ENCODE peak calls at places on chromosomes 3 and 15, in eight cellular contexts. L, E, A, Y, K, P, B and S are unnamed samples.

GRCh38 chr3:105526349-105527111 is 159.8 kb downstream of the ALCAM start:
- DNase-seq in L (no peak), E (no peak), A (no peak), Y (no peak), K (no peak), P (no peak), B (no peak), S (no peak)

GRCh38 chr3:165185707-165186327 is 10.4 kb downstream of the SLITRK3 start:
- DNase-seq in L (peak; percentile 72), E (peak; percentile 29), A (no peak), Y (peak; percentile 37), K (no peak), P (peak; percentile 79), B (peak; percentile 80), S (peak; percentile 75)

GRCh38 chr3:48518069-48518468 is 14.1 kb upstream of the SHISA5 start:
- DNase-seq in L (no peak), E (no peak), A (no peak), Y (no peak), K (no peak), P (no peak), B (no peak), S (no peak)

GRCh38 chr3:110815008-110815583 is 256.5 kb upstream of the NECTIN3 start:
- DNase-seq in L (no peak), E (no peak), A (no peak), Y (no peak), K (no peak), P (no peak), B (no peak), S (peak; percentile 85)

GRCh38 chr15:49436786-49437185 is 13.7 kb downstream of the FGF7 start:
- DNase-seq in L (no peak), E (no peak), A (no peak), Y (no peak), K (no peak), P (no peak), B (no peak), S (no peak)

GRCh38 chr15:92451225-92451825 is 57.6 kb downstream of the ST8SIA2 start:
- DNase-seq in L (no peak), E (no peak), A (no peak), Y (no peak), K (no peak), P (no peak), B (no peak), S (no peak)

GRCh38 chr3:56747150-56747549 is 54.6 kb downstream of the ARHGEF3 start:
- DNase-seq in L (no peak), E (no peak), A (no peak), Y (no peak), K (no peak), P (no peak), B (no peak), S (no peak)

GRCh38 chr15:44501768-44502366 is 35.1 kb upstream of the EIF3J start:
- DNase-seq in L (no peak), E (no peak), A (no peak), Y (no peak), K (no peak), P (no peak), B (peak; percentile 58), S (peak; percentile 18)

GRCh38 chr15:93058128-93058527 is 30.9 kb downstream of the RGMA start:
- DNase-seq in L (no peak), E (no peak), A (no peak), Y (no peak), K (no peak), P (no peak), B (no peak), S (no peak)

GRCh38 chr15:70172561-70172960 is 74.8 kb upstream of the TLE3 start:
- DNase-seq in L (no peak), E (no peak), A (no peak), Y (no peak), K (no peak), P (peak; percentile 13), B (no peak), S (no peak)

GRCh38 chr3:128549283-128550112 is 56.5 kb upstream of the GATA2 start:
- DNase-seq in L (no peak), E (peak; percentile 89), A (peak; percentile 7), Y (peak; percentile 53), K (no peak), P (no peak), B (peak; percentile 22), S (no peak)

GRCh38 chr3:13713396-13713795 is 164.5 kb downstream of the FBLN2 start:
- DNase-seq in L (no peak), E (peak; percentile 1), A (peak; percentile 43), Y (peak; percentile 2), K (no peak), P (peak; percentile 17), B (no peak), S (no peak)

GRCh38 chr3:55405436-55405835 is 81.7 kb downstream of the WNT5A start:
- DNase-seq in L (no peak), E (no peak), A (no peak), Y (no peak), K (no peak), P (peak; percentile 92), B (peak; percentile 3), S (peak; percentile 37)

GRCh38 chr15:52290329-52290728 is 5.3 kb downstream of the MYO5C start:
- DNase-seq in L (no peak), E (no peak), A (no peak), Y (no peak), K (no peak), P (no peak), B (no peak), S (no peak)

GRCh38 chr3:98735761-98736269 is 27.3 kb upstream of the ST3GAL6 start:
- DNase-seq in L (no peak), E (no peak), A (no peak), Y (no peak), K (no peak), P (no peak), B (no peak), S (no peak)

GRCh38 chr15:32778391-32779176 is 60.8 kb downstream of the GREM1 start:
- DNase-seq in L (no peak), E (no peak), A (no peak), Y (no peak), K (no peak), P (no peak), B (no peak), S (no peak)

GRCh38 chr15:32974691-32975090 is 219.8 kb downstream of the FMN1 start:
- DNase-seq in L (no peak), E (no peak), A (no peak), Y (no peak), K (no peak), P (no peak), B (no peak), S (peak; percentile 71)

GRCh38 chr3:170524072-170524471 is 61.8 kb downstream of the SLC7A14 start:
- DNase-seq in L (no peak), E (no peak), A (no peak), Y (no peak), K (no peak), P (no peak), B (peak; percentile 14), S (no peak)

GRCh38 chr3:192038726-192039125 is 577.8 kb downstream of the PYDC2 start:
- DNase-seq in L (no peak), E (no peak), A (no peak), Y (no peak), K (no peak), P (no peak), B (no peak), S (no peak)

GRCh38 chr3:161070252-161070930 is 34.8 kb downstream of the B3GALNT1 start:
- DNase-seq in L (no peak), E (no peak), A (no peak), Y (no peak), K (no peak), P (peak; percentile 58), B (no peak), S (no peak)

GRCh38 chr15:35979608-35980007 is 433.6 kb upstream of the DPH6 start:
- DNase-seq in L (no peak), E (no peak), A (no peak), Y (no peak), K (no peak), P (no peak), B (no peak), S (no peak)

GRCh38 chr3:2510746-2511145 is 412.1 kb downstream of the CNTN4 start:
- DNase-seq in L (no peak), E (no peak), A (no peak), Y (no peak), K (no peak), P (no peak), B (no peak), S (no peak)
- H3K4me3 ChIP-seq in L (no peak overlapping the region), E (no peak overlapping the region), A (no peak overlapping the region), Y (no peak overlapping the region), K (no peak overlapping the region), P (no peak overlapping the region), B (no peak overlapping the region), S (no peak overlapping the region)

GRCh38 chr3:46461971-46462910 is 2.5 kb downstream of the LTF start:
- DNase-seq in L (no peak), E (no peak), A (no peak), Y (no peak), K (no peak), P (peak; percentile 47), B (no peak), S (peak; percentile 18)
- TF ChIP-seq CTCF in L (no peak), E (peak; percentile 35), A (no peak), Y (no peak), K (no peak), P (peak; percentile 57), B (no peak), S (peak; percentile 10)

GRCh38 chr15:68480296-68480695 is 48.3 kb upstream of the ITGA11 start:
- DNase-seq in L (no peak), E (no peak), A (no peak), Y (no peak), K (no peak), P (no peak), B (no peak), S (no peak)
- H3K27ac ChIP-seq in L (no peak overlapping the region), E (no peak overlapping the region), A (peak overlapping the region; percentile 76), Y (no peak overlapping the region), K (no peak overlapping the region), P (no peak overlapping the region), B (no peak overlapping the region), S (no peak overlapping the region)

GRCh38 chr15:80480171-80480811 is 76.1 kb downstream of the ARNT2 start:
- DNase-seq in L (no peak), E (peak; percentile 13), A (no peak), Y (no peak), K (no peak), P (peak; percentile 68), B (no peak), S (peak; percentile 83)

GRCh38 chr15:80483656-80484055 is 79.5 kb downstream of the ARNT2 start:
- DNase-seq in L (no peak), E (no peak), A (no peak), Y (no peak), K (no peak), P (no peak), B (no peak), S (peak; percentile 45)

GRCh38 chr15:80479191-80479590 is 75.0 kb downstream of the ARNT2 start:
- DNase-seq in L (no peak), E (no peak), A (no peak), Y (no peak), K (no peak), P (no peak), B (no peak), S (no peak)

GRCh38 chr15:80482686-80483085 is 78.5 kb downstream of the ARNT2 start:
- DNase-seq in L (no peak), E (no peak), A (no peak), Y (no peak), K (no peak), P (no peak), B (no peak), S (no peak)

DNA sequence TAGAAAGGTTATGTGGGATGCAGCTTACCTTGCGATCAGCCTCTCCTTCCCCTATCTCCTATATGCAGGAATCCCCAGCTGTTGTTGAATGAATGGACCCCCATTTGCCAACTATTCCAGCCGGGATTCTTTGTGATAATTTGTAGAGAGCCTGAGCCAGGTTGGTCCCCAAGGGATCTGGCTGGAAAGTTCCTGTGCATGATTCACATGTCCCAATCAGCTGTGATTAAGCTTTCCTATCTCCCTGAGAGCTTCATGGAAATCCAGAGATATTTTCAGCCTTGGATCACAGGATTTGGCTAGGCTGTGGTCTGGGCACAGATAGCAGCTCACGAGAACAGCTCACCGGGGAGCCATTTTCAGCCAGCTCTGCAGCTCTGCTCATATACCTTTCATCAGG is 76.7 kb downstream of the ARNT2 start:
- DNase-seq in L (peak; percentile 20), E (peak; percentile 58), A (no peak), Y (peak; percentile 51), K (no peak), P (peak; percentile 58), B (no peak), S (peak; percentile 97)
- H3K4me3 ChIP-seq in L (no peak overlapping the region), E (no peak overlapping the region), A (no peak overlapping the region), Y (no peak overlapping the region), K (no peak overlapping the region), P (no peak overlapping the region), B (no peak overlapping the region), S (no peak overlapping the region)